ENCODE peak calls at places on chromosomes 16 and 17, in nine cellular contexts. S, N, J, C, H, M, D, L and F are unnamed samples.

GRCh38 chr17:13541032-13541480 is 60.7 kb downstream of the HS3ST3A1 start:
- DNase-seq in M (no peak), J (no peak), C (peak), H (no peak), L (peak), D (no peak), S (no peak), N (peak), F (no peak)

GRCh38 chr17:80678621-80679020 is 134.0 kb downstream of the RPTOR start:
- DNase-seq in C (peak), H (peak), N (peak), M (no peak), J (no peak), S (no peak), L (peak), D (no peak), F (no peak)

GRCh38 chr17:30347488-30347887 is 13.6 kb upstream of the TMIGD1 start:
- DNase-seq in D (no peak), M (no peak), C (no peak), L (no peak), S (no peak), J (no peak), N (no peak), H (no peak), F (no peak)

GRCh38 chr17:4480929-4481898 is 17.5 kb upstream of the SPNS2 start:
- DNase-seq in L (no peak), H (no peak), C (no peak), D (no peak), N (no peak), M (no peak), J (no peak), S (no peak), F (no peak)

GRCh38 chr17:22278302-22279275 is 586.3 kb downstream of the KCNJ18 start:
- DNase-seq in N (no peak), S (no peak), C (no peak), M (no peak), H (no peak), L (no peak), D (no peak), J (peak), F (no peak)

GRCh38 chr16:22386976-22387375 is 12.6 kb upstream of the CDR2 start:
- DNase-seq in C (peak), H (no peak), L (peak), D (no peak), M (no peak), J (no peak), S (no peak), N (peak), F (no peak)

GRCh38 chr17:81426676-81427445 is 31.6 kb downstream of the BAHCC1 start:
- DNase-seq in S (no peak), C (no peak), H (no peak), J (no peak), L (no peak), D (no peak), N (no peak), M (no peak), F (no peak)

GRCh38 chr16:56388209-56388608 is 37.1 kb downstream of the AMFR start:
- DNase-seq in J (no peak), C (no peak), N (no peak), M (no peak), D (no peak), H (no peak), S (no peak), L (no peak), F (no peak)

GRCh38 chr16:87499189-87499486 is 6.3 kb upstream of the ZCCHC14 start:
- DNase-seq in L (peak), C (no peak), S (no peak), J (no peak), M (peak), H (no peak), N (peak), D (no peak), F (no peak)

GRCh38 chr17:60077672-60078519 is 825 bp downstream of the HEATR6 start:
- DNase-seq in D (no peak), C (peak), M (peak), L (no peak), N (peak), S (peak), H (peak), J (no peak), F (no peak)

GRCh38 chr17:37079735-37080134 is 131.0 kb downstream of the AATF start:
- DNase-seq in D (no peak), S (no peak), N (peak), M (no peak), J (no peak), H (no peak), C (peak), L (no peak), F (no peak)

GRCh38 chr17:74528491-74529199 is 2.6 kb downstream of the CD300LB start:
- DNase-seq in L (no peak), N (no peak), M (no peak), H (no peak), J (peak), D (no peak), S (no peak), C (no peak), F (no peak)

GRCh38 chr17:76124582-76125390 is 16.3 kb downstream of the FOXJ1 start:
- DNase-seq in M (no peak), S (no peak), L (no peak), C (no peak), D (no peak), J (peak), N (no peak), H (no peak), F (no peak)

GRCh38 chr17:74545456-74546230 is at the start of gene CD300C:
- DNase-seq in J (no peak), N (no peak), D (no peak), M (no peak), S (no peak), C (no peak), L (no peak), H (no peak), F (no peak)

GRCh38 chr17:50102164-50102991 is 7.2 kb downstream of the PDK2 start:
- DNase-seq in H (no peak), M (no peak), C (no peak), D (no peak), J (peak), S (no peak), L (peak), N (no peak), F (no peak)